ENCODE peak calls at places on chromosome 7, in ten cellular contexts. N, M, G, E, W, H, Q, S, X and Z are unnamed samples.

GRCh38 chr7:157593541-157593940 is 256.7 kb downstream of the DNAJB6 start:
- DNase-seq in G (no peak), X (no peak), M (no peak), Q (no peak), H (no peak), N (no peak), E (no peak), S (no peak), W (no peak), Z (no peak)

GRCh38 chr7:7434379-7434778 is 101.3 kb downstream of the COL28A1 start:
- DNase-seq in W (no peak), Q (no peak), N (no peak), X (no peak), S (no peak), E (no peak), H (no peak), M (no peak), G (no peak), Z (no peak)

GRCh38 chr7:47366211-47366610 is 215.7 kb downstream of the TNS3 start:
- DNase-seq in W (no peak), X (no peak), N (no peak), M (no peak), G (no peak), H (no peak), Q (no peak), S (no peak), E (peak), Z (peak)

GRCh38 chr7:41581041-41581440 is 121.8 kb downstream of the INHBA start:
- DNase-seq in E (no peak), H (no peak), Q (no peak), N (no peak), X (no peak), S (no peak), M (no peak), W (no peak), G (no peak), Z (no peak)

GRCh38 chr7:158650821-158651225 is 53.8 kb downstream of the NCAPG2 start:
- DNase-seq in G (no peak), N (peak), X (no peak), H (no peak), Q (no peak), M (no peak), S (no peak), E (no peak), W (no peak), Z (no peak)

GRCh38 chr7:151429555-151430331 is 10.2 kb downstream of the CRYGN start:
- DNase-seq in N (no peak), H (peak), Q (no peak), M (no peak), G (peak), S (no peak), W (no peak), X (no peak), E (no peak), Z (no peak)

GRCh38 chr7:1403844-1404404 is 55.3 kb downstream of the MICALL2 start:
- DNase-seq in H (no peak), S (no peak), M (peak), E (no peak), X (no peak), Q (no peak), W (peak), N (peak), G (no peak), Z (no peak)

GRCh38 chr7:108434030-108434429 is 22.2 kb downstream of the NRCAM start:
- DNase-seq in W (no peak), H (no peak), X (no peak), E (no peak), G (no peak), M (no peak), Q (no peak), N (no peak), S (no peak), Z (no peak)

GRCh38 chr7:81190997-81191747 is 272.3 kb upstream of the SEMA3C start:
- DNase-seq in S (no peak), X (no peak), H (no peak), G (no peak), N (peak), W (peak), M (peak), Q (no peak), E (no peak), Z (peak)